ENCODE peak calls at places on chromosomes 3 and 15, in seven cellular contexts. Y is MCF 10A; E is CD4-positive, alpha-beta T cell; D is Caco-2; W is fibroblast of mammary gland; B is esophagus squamous epithelium; Z is tibial artery. Q is an unnamed sample.

GRCh38 chr3:54771050-54771449 is 156.8 kb downstream of the LRTM1 start:
- DNase-seq in Z (no peak), Y (no peak), B (no peak), D (no peak), E (no peak), W (no peak), Q (no peak)

GRCh38 chr15:51191072-51191665 is 96.5 kb upstream of the TNFAIP8L3 start:
- DNase-seq in W (no peak), Y (no peak), E (no peak), Z (no peak), D (no peak), B (no peak), Q (no peak)

GRCh38 chr15:98719169-98719515 is 70.8 kb downstream of the IGF1R start:
- DNase-seq in Y (no peak), E (no peak), Z (no peak), D (peak), B (no peak), W (no peak), Q (no peak)

GRCh38 chr15:60835974-60836373 is 357.0 kb upstream of the ICE2 start:
- DNase-seq in Z (no peak), E (no peak), D (no peak), B (no peak), W (peak), Y (peak), Q (no peak)

GRCh38 chr3:188331166-188331565 is 177.2 kb downstream of the LPP start:
- DNase-seq in W (no peak), E (no peak), B (no peak), D (no peak), Z (no peak), Y (no peak), Q (no peak)

GRCh38 chr15:32119694-32120330 is 89.5 kb downstream of the CHRNA7 start:
- DNase-seq in Z (no peak), B (no peak), E (no peak), W (no peak), D (no peak), Y (no peak), Q (no peak)

GRCh38 chr3:106428565-106428994 is 559.8 kb upstream of the CBLB start:
- DNase-seq in E (no peak), D (no peak), Y (peak), W (peak), Z (peak), B (no peak), Q (no peak)

GRCh38 chr15:68816795-68817303 is 3.8 kb downstream of the ANP32A start:
- DNase-seq in W (peak), E (no peak), B (no peak), Y (peak), D (no peak), Z (no peak), Q (no peak)

GRCh38 chr15:57017024-57017423 is 98.6 kb downstream of the TCF12 start:
- DNase-seq in W (peak), Y (peak), B (no peak), Z (no peak), E (no peak), D (no peak), Q (no peak)
- TF ChIP-seq CTCF in W (peak), Y (no peak), B (no peak), Z (no peak), E (no peak), D (no peak), Q (peak)

GRCh38 chr3:4978259-4978965 is 825 bp upstream of the BHLHE40 start:
- DNase-seq in E (peak), Y (peak), Z (peak), B (peak), D (peak), W (peak), Q (peak)

GRCh38 chr3:4978966-4979400 is 254 bp upstream of the BHLHE40 start:
- DNase-seq in E (peak), W (peak), Y (peak), Z (peak), D (peak), B (peak), Q (peak)

GRCh38 chr3:4977889-4978258 is 1.4 kb upstream of the BHLHE40 start:
- DNase-seq in E (no peak), Y (peak), W (no peak), D (no peak), B (no peak), Z (peak), Q (no peak)

GRCh38 chr3:4976109-4976508 is 3.1 kb upstream of the BHLHE40 start:
- DNase-seq in D (peak), W (peak), B (no peak), Y (peak), E (no peak), Z (peak), Q (no peak)

GRCh38 chr3:4977001-4977888 is 2.0 kb upstream of the BHLHE40 start:
- DNase-seq in D (peak), B (no peak), Y (peak), W (peak), Z (peak), E (peak), Q (peak)
- TF ChIP-seq CTCF in D (no peak), B (peak), Y (no peak), W (no peak), Z (no peak), E (no peak), Q (peak)

GRCh38 chr3:9399746-9400145 is 2.3 kb downstream of the SETD5 start:
- DNase-seq in D (peak), W (peak), B (no peak), E (no peak), Z (peak), Y (peak), Q (no peak)
- TF ChIP-seq CTCF in D (no peak), W (peak), B (no peak), E (no peak), Z (no peak), Y (no peak), Q (peak)

GRCh38 chr3:156723182-156723619 is 48.8 kb downstream of the TIPARP start:
- DNase-seq in E (no peak), B (no peak), Y (no peak), D (no peak), W (peak), Z (no peak), Q (no peak)

GRCh38 chr3:156721687-156722086 is 47.3 kb downstream of the TIPARP start:
- DNase-seq in Z (no peak), Y (no peak), B (no peak), D (no peak), W (no peak), E (no peak), Q (no peak)

GRCh38 chr3:156718622-156719300 is 44.4 kb downstream of the TIPARP start:
- DNase-seq in D (no peak), W (no peak), Y (no peak), Z (no peak), B (no peak), E (no peak), Q (no peak)

GRCh38 chr3:156725706-156726105 is 51.3 kb downstream of the TIPARP start:
- DNase-seq in Z (no peak), B (no peak), D (no peak), W (no peak), Y (peak), E (no peak), Q (no peak)

GRCh38 chr3:156722219-156722618 is 47.8 kb downstream of the TIPARP start:
- DNase-seq in B (no peak), E (no peak), Y (no peak), D (no peak), W (no peak), Z (no peak), Q (no peak)
- TF ChIP-seq CTCF in B (no peak), E (no peak), Y (no peak), D (no peak), W (no peak), Z (no peak), Q (no peak)

DNA sequence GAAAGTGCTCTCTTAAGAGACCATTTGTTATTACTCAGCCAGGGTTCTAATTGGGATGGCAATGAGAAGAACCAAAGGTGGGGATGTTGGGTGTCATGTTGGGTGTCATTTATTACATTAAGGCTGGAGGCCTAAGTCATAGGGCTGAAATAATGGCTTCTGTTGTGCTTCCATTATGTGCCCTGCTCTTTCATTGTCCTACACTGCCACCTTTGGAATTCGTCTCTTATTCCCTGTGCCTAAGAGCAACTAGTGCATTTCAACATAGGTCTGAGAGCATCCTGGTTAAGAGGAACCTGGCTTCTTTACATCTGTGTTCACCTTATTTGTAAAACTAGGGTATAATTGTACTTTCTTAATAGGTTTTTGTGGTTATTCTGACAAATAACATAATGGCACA is 32.2 kb downstream of the RIOX2 start:
- DNase-seq in W (no peak), E (no peak), B (no peak), Z (no peak), Y (peak), D (no peak), Q (no peak)
- TF ChIP-seq CTCF in W (no peak), E (no peak), B (no peak), Z (no peak), Y (no peak), D (no peak), Q (peak)

GRCh38 chr3:128060473-128061381 is 8.5 kb downstream of the SEC61A1 start:
- DNase-seq in Z (no peak), Y (peak), E (no peak), D (no peak), B (no peak), W (peak), Q (no peak)
- TF ChIP-seq CTCF in Z (no peak), Y (no peak), E (no peak), D (no peak), B (no peak), W (peak), Q (peak)

GRCh38 chr3:57948782-57949242 is 59.4 kb upstream of the FLNB start:
- DNase-seq in Z (no peak), Y (no peak), E (no peak), W (no peak), B (no peak), D (no peak), Q (no peak)

GRCh38 chr3:57948080-57948671 is 60.0 kb upstream of the FLNB start:
- DNase-seq in E (no peak), Y (no peak), W (no peak), B (no peak), Z (no peak), D (no peak), Q (no peak)

GRCh38 chr3:57949344-57949743 is 58.9 kb upstream of the FLNB start:
- DNase-seq in B (no peak), E (no peak), W (no peak), Z (no peak), Y (no peak), D (no peak), Q (peak)

GRCh38 chr3:57951106-57951882 is 56.9 kb upstream of the FLNB start:
- DNase-seq in B (no peak), Z (peak), E (no peak), Y (peak), D (peak), W (peak), Q (peak)

GRCh38 chr3:57949779-57950618 is 58.2 kb upstream of the FLNB start:
- DNase-seq in W (peak), Y (peak), B (no peak), E (no peak), D (no peak), Z (no peak), Q (peak)
- TF ChIP-seq CTCF in W (peak), Y (peak), B (peak), E (no peak), D (no peak), Z (peak), Q (peak)